ENCODE peak calls at places on chromosomes 5 and 9, in ten cellular contexts. X is OCI-LY7, U is psoas muscle, L is right atrium auricular region, W is PC-3, P is coronary artery, E is tibial artery, F is A549, G is body of pancreas, D is GM23338. R is an unnamed sample.

GRCh38 chr5:44506561-44506960 is 117.3 kb upstream of the FGF10 start:
- DNase-seq in X (no peak), U (no peak), L (no peak), W (no peak), P (no peak), E (no peak), F (no peak), G (no peak), D (no peak), R (no peak)

GRCh38 chr5:144467795-144468194 is 297.1 kb downstream of the KCTD16 start:
- DNase-seq in X (no peak), U (peak), L (no peak), W (peak), P (no peak), E (no peak), F (peak), G (peak), D (peak), R (peak)

GRCh38 chr5:44770936-44771717 is 37.6 kb upstream of the MRPS30 start:
- DNase-seq in X (no peak), U (no peak), L (no peak), W (no peak), P (no peak), E (no peak), F (no peak), G (no peak), D (no peak), R (no peak)

GRCh38 chr5:56116599-56117131 is 116.5 kb downstream of the ANKRD55 start:
- DNase-seq in X (no peak), U (no peak), L (no peak), W (no peak), P (no peak), E (no peak), F (no peak), G (no peak), D (no peak), R (no peak)

GRCh38 chr9:68949271-68950000 is 64.5 kb downstream of the PRKACG start:
- DNase-seq in X (peak), U (peak), L (no peak), W (peak), P (no peak), E (peak), F (no peak), G (peak), D (no peak), R (no peak)

GRCh38 chr9:6834306-6834705 is 76.5 kb downstream of the KDM4C start:
- DNase-seq in X (no peak), U (no peak), L (no peak), W (no peak), P (no peak), E (no peak), F (no peak), G (no peak), D (no peak), R (no peak)

GRCh38 chr9:133203506-133204075 is 5.5 kb downstream of the OBP2B start:
- DNase-seq in X (no peak), U (no peak), L (no peak), W (no peak), P (no peak), E (peak), F (no peak), G (no peak), D (no peak), R (no peak)

GRCh38 chr9:34179528-34180138 is 790 bp downstream of the UBAP1 start:
- DNase-seq in X (no peak), U (no peak), L (no peak), W (peak), P (no peak), E (no peak), F (peak), G (no peak), D (no peak), R (peak)

GRCh38 chr9:125407974-125408900 is 146.6 kb downstream of the GAPVD1 start:
- DNase-seq in X (peak), U (peak), L (peak), W (peak), P (no peak), E (peak), F (peak), G (peak), D (peak), R (peak)

GRCh38 chr9:133090752-133091325 is 29.1 kb downstream of the CEL start:
- DNase-seq in X (no peak), U (no peak), L (no peak), W (no peak), P (peak), E (peak), F (no peak), G (peak), D (no peak), R (no peak)

GRCh38 chr9:100028201-100028784 is 70.5 kb downstream of the ERP44 start:
- DNase-seq in X (peak), U (peak), L (peak), W (peak), P (peak), E (peak), F (peak), G (peak), D (peak), R (peak)

GRCh38 chr5:126274396-126274795 is 148.8 kb upstream of the GRAMD2B start:
- DNase-seq in X (no peak), U (no peak), L (no peak), W (peak), P (no peak), E (no peak), F (no peak), G (no peak), D (no peak), R (peak)

GRCh38 chr9:18362901-18363685 is 110.9 kb upstream of the ADAMTSL1 start:
- DNase-seq in X (peak), U (no peak), L (no peak), W (no peak), P (no peak), E (no peak), F (no peak), G (no peak), D (no peak), R (no peak)

GRCh38 chr5:145056805-145057204 is 778.3 kb downstream of the PRELID2 start:
- DNase-seq in X (no peak), U (no peak), L (no peak), W (peak), P (no peak), E (no peak), F (no peak), G (no peak), D (no peak), R (no peak)

GRCh38 chr5:151912360-151912759 is 12.3 kb downstream of the GLRA1 start:
- DNase-seq in X (no peak), U (no peak), L (no peak), W (peak), P (no peak), E (no peak), F (no peak), G (no peak), D (no peak), R (no peak)
- TF ChIP-seq CTCF in X (no peak), U (no peak), L (no peak), W (no peak), P (no peak), E (no peak), F (no peak), G (no peak), D (no peak), R (no peak)

GRCh38 chr5:36610629-36611028 is 4.2 kb downstream of the SLC1A3 start:
- DNase-seq in X (no peak), U (no peak), L (peak), W (no peak), P (no peak), E (peak), F (no peak), G (no peak), D (no peak), R (no peak)
- H3K27ac ChIP-seq in X (no peak), U (peak), L (peak), W (no peak), P (no peak), E (no peak), F (no peak), G (no peak), D (no peak), R (no peak)

DNA sequence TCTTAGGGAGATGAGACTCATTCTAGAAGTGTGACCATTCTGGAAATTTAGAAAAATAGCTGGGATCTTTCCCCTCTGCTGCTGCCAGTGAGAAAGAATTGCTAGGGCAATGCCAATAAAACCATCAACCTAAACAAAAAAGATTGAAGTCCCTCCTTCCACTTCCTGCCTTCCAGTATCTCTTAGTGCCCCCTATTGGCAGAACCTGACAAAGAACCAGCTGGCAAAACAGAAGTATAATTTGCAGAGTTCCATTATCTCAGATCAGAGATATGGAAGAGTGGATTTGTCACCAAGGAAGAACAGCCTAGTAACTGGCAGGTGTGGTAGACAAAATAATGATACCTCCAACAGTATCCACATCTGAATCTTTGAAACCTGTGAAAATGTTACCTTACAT is 13.8 kb upstream of the PLCXD3 start:
- DNase-seq in X (no peak), U (no peak), L (no peak), W (peak), P (no peak), E (no peak), F (no peak), G (no peak), D (peak), R (no peak)
- TF ChIP-seq CTCF in X (peak), U (no peak), L (peak), W (peak), P (no peak), E (no peak), F (peak), G (no peak), D (peak), R (no peak)

DNA sequence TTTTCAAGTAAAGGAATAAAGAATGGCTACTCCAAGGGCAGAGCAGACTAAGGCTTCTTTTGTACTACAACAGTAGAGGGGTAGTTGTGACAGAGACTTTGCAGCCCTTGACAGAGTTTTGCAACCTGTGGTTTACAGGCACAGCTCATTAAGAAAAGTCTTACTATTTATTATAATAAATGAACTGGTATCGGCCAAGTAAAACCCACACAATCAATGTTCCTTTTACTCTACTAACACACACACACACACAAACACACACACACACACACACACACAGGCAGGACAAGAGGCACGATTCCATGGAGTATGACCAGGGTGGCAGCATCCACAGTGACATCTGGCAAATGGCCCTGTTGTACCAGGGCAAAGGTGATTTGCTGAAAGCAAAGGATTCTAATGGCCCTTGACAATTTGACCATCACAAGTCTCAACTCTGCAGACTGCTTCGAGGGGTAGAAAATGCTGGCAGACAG is 59.1 kb upstream of the GOLPH3 start:
- DNase-seq in X (no peak), U (no peak), L (no peak), W (no peak), P (no peak), E (no peak), F (no peak), G (peak), D (no peak), R (no peak)
- H3K27ac ChIP-seq in X (no peak), U (no peak), L (peak), W (no peak), P (peak), E (peak), F (peak), G (peak), D (peak), R (no peak)